ENCODE peak calls at places on chromosomes 13 and 19, in five cellular contexts. N is ascending aorta, Z is heart right ventricle, G is adrenal gland, L is thoracic aorta. X is an unnamed sample.

GRCh38 chr13:77720988-77721387 is 23.5 kb downstream of the SLAIN1 start:
- DNase-seq in N (no peak), Z (no peak), G (no peak), L (no peak), X (no peak)

GRCh38 chr13:47976325-47976724 is 24.7 kb downstream of the SUCLA2 start:
- DNase-seq in N (no peak), Z (no peak), G (no peak), L (no peak), X (no peak)

GRCh38 chr19:18428837-18429674 is 8.9 kb downstream of the ISYNA1 start:
- DNase-seq in N (no peak), Z (peak), G (peak), L (no peak), X (no peak)

GRCh38 chr19:52170863-52171320 is 529 bp downstream of the ZNF836 start:
- DNase-seq in N (no peak), Z (peak), G (peak), L (no peak), X (peak)

GRCh38 chr13:99987180-99988047 is 5.8 kb downstream of the ZIC2 start:
- DNase-seq in N (no peak), Z (no peak), G (no peak), L (no peak), X (no peak)

GRCh38 chr19:4707322-4707721 is 16.3 kb downstream of the DPP9 start:
- DNase-seq in N (no peak), Z (no peak), G (peak), L (no peak), X (no peak)

GRCh38 chr19:50293263-50294004 is 35.7 kb downstream of the KCNC3 start:
- DNase-seq in N (no peak), Z (no peak), G (no peak), L (no peak), X (no peak)

GRCh38 chr19:5130371-5131030 is 161.6 kb downstream of the KDM4B start:
- DNase-seq in N (no peak), Z (no peak), G (no peak), L (no peak), X (no peak)

GRCh38 chr13:46119883-46120614 is 15.2 kb upstream of the CPB2 start:
- DNase-seq in N (no peak), Z (no peak), G (peak), L (no peak), X (no peak)

GRCh38 chr19:19074172-19074905 is 10.5 kb downstream of the SLC25A42 start:
- DNase-seq in N (no peak), Z (no peak), G (no peak), L (no peak), X (no peak)

GRCh38 chr13:80718970-80719369 is 378.0 kb upstream of the SPRY2 start:
- DNase-seq in N (no peak), Z (no peak), G (no peak), L (no peak), X (no peak)

GRCh38 chr13:24396821-24397220 is 87.4 kb downstream of the C1QTNF9 start:
- DNase-seq in N (no peak), Z (no peak), G (no peak), L (no peak), X (no peak)

GRCh38 chr13:79503473-79504017 is 22.6 kb downstream of the NDFIP2 start:
- DNase-seq in N (no peak), Z (no peak), G (no peak), L (no peak), X (no peak)

GRCh38 chr13:86601351-86601750 is 802.1 kb upstream of the SLITRK6 start:
- DNase-seq in N (no peak), Z (no peak), G (no peak), L (no peak), X (no peak)

GRCh38 chr13:80134360-80134759 is 206.6 kb downstream of the SPRY2 start:
- DNase-seq in N (no peak), Z (no peak), G (no peak), L (no peak), X (no peak)

GRCh38 chr13:106507560-106508274 is 27.7 kb downstream of the EFNB2 start:
- DNase-seq in N (no peak), Z (no peak), G (no peak), L (no peak), X (no peak)

GRCh38 chr13:22108283-22108897 is 437.5 kb downstream of the FGF9 start:
- DNase-seq in N (no peak), Z (no peak), G (no peak), L (no peak), X (no peak)

GRCh38 chr13:50467156-50467814 is 376.2 kb downstream of the DLEU7 start:
- DNase-seq in N (no peak), Z (no peak), G (no peak), L (no peak), X (no peak)

GRCh38 chr13:30870049-30870884 is 35.8 kb upstream of the MEDAG start:
- DNase-seq in N (peak), Z (peak), G (peak), L (peak), X (peak)

GRCh38 chr19:13013649-13014048 is 18.4 kb downstream of the NFIX start:
- DNase-seq in N (no peak), Z (no peak), G (no peak), L (no peak), X (no peak)

GRCh38 chr13:51945149-51945548 is 66.1 kb downstream of the ATP7B start:
- DNase-seq in N (no peak), Z (no peak), G (no peak), L (no peak), X (no peak)

GRCh38 chr13:38045278-38046048 is 175.9 kb upstream of the TRPC4 start:
- DNase-seq in N (no peak), Z (no peak), G (no peak), L (no peak), X (no peak)

GRCh38 chr13:95335667-95336066 is 34.4 kb upstream of the ABCC4 start:
- DNase-seq in N (no peak), Z (no peak), G (no peak), L (no peak), X (no peak)

GRCh38 chr19:39347332-39348227 is 5.4 kb downstream of the SAMD4B start:
- DNase-seq in N (no peak), Z (no peak), G (no peak), L (no peak), X (no peak)

GRCh38 chr13:59742467-59742866 is 421.3 kb downstream of the DIAPH3 start:
- DNase-seq in N (no peak), Z (no peak), G (no peak), L (no peak), X (no peak)

GRCh38 chr13:26255717-26256277 is 1.9 kb downstream of the CDK8 start:
- DNase-seq in N (no peak), Z (no peak), G (no peak), L (no peak), X (no peak)

GRCh38 chr13:114164681-114165429 is 14.2 kb upstream of the CFAP97D2 start:
- DNase-seq in N (no peak), Z (no peak), G (no peak), L (no peak), X (no peak)

GRCh38 chr19:19319725-19320361 is 466 bp downstream of the SUGP1 start:
- DNase-seq in N (no peak), Z (no peak), G (no peak), L (no peak), X (no peak)

GRCh38 chr13:25292301-25292700 is 5.0 kb upstream of the MTMR6 start:
- DNase-seq in N (no peak), Z (no peak), G (no peak), L (no peak), X (no peak)

GRCh38 chr13:80469105-80469840 is 128.3 kb upstream of the SPRY2 start:
- DNase-seq in N (no peak), Z (no peak), G (no peak), L (no peak), X (no peak)

GRCh38 chr19:5172859-5173577 is 167.6 kb downstream of the PTPRS start:
- DNase-seq in N (no peak), Z (no peak), G (peak), L (peak), X (no peak)

GRCh38 chr13:29991343-29991742 is 140.9 kb upstream of the UBL3 start:
- DNase-seq in N (no peak), Z (no peak), G (no peak), L (no peak), X (no peak)

GRCh38 chr19:6065685-6066365 is 44.5 kb downstream of the RFX2 start:
- DNase-seq in N (no peak), Z (peak), G (no peak), L (no peak), X (peak)

DNA sequence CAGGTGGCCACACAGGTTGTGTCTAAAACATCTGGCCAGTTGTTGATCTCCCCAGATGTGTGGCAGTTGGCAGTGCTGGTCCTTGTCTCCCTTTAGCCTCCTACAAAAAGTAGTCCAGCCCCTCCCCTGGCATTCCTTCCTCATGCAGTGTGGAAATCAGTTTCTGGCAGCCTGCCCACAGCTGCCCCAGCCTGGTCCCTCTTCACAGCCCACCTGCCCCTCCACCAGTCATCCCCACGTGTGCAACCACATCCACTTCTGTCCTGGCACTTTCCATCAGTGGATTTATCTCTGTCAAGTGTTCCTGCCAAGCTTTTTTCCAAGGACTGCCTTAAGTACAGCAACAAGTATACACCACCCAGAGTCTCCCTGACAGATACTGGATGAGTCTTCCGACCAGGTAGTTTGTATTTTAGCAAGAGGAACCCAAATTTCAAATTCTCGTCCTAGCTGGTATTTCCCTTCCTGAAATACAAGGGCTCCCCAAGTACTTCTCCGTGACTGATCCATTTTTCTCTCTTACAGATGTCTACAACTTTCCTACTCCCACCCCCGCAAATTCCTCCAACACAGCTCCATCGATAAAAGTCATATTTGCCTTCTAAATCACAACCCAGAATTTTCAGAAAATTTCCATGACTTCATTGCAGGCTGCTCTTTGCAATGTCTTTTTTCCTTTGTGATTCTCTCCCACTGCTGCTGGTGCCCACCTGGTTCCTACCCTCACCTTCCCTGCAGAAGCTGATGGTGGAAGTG is 313.5 kb downstream of the FOXO1 start:
- DNase-seq in N (no peak), Z (no peak), G (peak), L (no peak), X (no peak)
- TF ChIP-seq CTCF in N (no peak), Z (no peak), G (no peak), L (no peak), X (no peak)

GRCh38 chr13:28719227-28719562 is 425 bp upstream of the SLC46A3 start:
- DNase-seq in N (no peak), Z (no peak), G (no peak), L (no peak), X (no peak)

GRCh38 chr13:28719656-28720055 is 886 bp upstream of the SLC46A3 start:
- DNase-seq in N (no peak), Z (no peak), G (no peak), L (no peak), X (no peak)

GRCh38 chr13:28718186-28718537 is 608 bp downstream of the SLC46A3 start:
- DNase-seq in N (no peak), Z (no peak), G (no peak), L (peak), X (no peak)

GRCh38 chr13:28717170-28717569 is 1.6 kb downstream of the SLC46A3 start:
- DNase-seq in N (no peak), Z (no peak), G (no peak), L (no peak), X (no peak)

GRCh38 chr13:28718538-28719226 is at the start of gene SLC46A3:
- DNase-seq in N (peak), Z (peak), G (peak), L (peak), X (peak)
- H3K27ac ChIP-seq in N (peak), Z (peak), G (peak), L (peak), X (peak)

DNA sequence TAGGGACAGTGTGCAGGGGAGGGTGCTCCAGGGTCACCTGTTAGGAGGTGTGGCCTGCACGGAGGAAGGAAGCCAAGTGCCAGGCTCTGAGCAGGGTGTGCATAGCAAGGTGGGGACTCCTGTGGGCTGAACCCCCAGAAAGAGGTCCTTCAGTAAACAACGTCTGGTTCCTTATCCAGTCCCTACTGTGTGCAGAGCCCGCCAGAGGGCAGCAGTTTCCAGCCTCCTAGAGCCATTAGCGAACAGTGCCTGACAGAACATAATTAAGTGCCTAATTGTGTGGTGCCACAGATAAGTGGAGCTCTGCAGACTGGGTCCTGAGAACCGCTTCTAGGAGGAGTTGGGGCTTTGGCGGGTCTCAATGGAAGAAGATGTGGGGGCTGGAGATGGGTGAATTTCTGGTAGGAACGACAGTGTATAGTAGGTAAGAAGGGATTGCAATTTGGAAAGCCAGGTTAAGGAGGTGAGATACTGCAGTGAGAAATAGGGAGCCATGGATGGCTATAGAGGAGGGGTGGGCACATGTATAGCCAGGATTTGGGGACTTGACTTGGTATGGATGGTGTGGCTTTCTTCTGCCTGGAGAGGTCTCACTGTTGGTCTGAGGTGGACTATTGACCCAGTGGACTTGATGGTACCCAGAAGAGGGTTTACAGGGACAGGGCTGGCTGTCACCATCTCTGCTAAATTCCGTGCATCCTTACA is 323.1 kb downstream of the ZNF536 start:
- DNase-seq in N (no peak), Z (no peak), G (no peak), L (no peak), X (no peak)
- TF ChIP-seq CTCF in N (no peak), Z (peak), G (no peak), L (no peak), X (no peak)

GRCh38 chr19:49148784-49149651 is 6.2 kb downstream of the HRC start:
- DNase-seq in N (peak), Z (peak), G (peak), L (peak), X (peak)

GRCh38 chr19:49149652-49150105 is 5.5 kb downstream of the HRC start:
- DNase-seq in N (no peak), Z (peak), G (peak), L (no peak), X (peak)

GRCh38 chr19:49147923-49148682 is 7.1 kb downstream of the HRC start:
- DNase-seq in N (no peak), Z (peak), G (no peak), L (no peak), X (no peak)

GRCh38 chr19:49142866-49143335 is 12.3 kb downstream of the HRC start:
- DNase-seq in N (peak), Z (peak), G (peak), L (peak), X (peak)

GRCh38 chr19:49145485-49146407 is 9.4 kb downstream of the HRC start:
- DNase-seq in N (no peak), Z (peak), G (peak), L (no peak), X (no peak)
- H3K27ac ChIP-seq in N (no peak), Z (peak), G (no peak), L (no peak), X (peak)

DNA sequence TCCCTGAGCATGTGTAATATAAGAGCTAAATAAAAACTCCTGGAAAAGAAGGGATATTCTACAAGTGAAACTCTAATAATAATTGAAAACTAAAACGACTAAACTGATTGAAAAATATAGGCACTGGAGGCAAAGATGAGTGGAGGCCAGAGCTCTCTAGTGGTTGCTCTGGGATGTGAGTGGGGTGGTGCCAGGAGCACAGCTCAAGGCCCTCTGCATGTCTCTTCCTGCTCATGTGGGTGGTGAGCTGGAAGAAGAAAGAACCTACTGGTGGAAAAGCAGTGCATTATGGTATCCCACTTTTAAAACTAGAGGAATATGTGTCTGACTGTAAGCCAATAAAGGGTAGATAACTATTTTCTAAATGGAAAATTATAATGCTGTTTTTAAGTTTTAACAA is 15.8 kb upstream of the ARHGEF7 start:
- DNase-seq in N (no peak), Z (no peak), G (no peak), L (no peak), X (no peak)
- TF ChIP-seq CTCF in N (no peak), Z (no peak), G (no peak), L (no peak), X (no peak)

DNA sequence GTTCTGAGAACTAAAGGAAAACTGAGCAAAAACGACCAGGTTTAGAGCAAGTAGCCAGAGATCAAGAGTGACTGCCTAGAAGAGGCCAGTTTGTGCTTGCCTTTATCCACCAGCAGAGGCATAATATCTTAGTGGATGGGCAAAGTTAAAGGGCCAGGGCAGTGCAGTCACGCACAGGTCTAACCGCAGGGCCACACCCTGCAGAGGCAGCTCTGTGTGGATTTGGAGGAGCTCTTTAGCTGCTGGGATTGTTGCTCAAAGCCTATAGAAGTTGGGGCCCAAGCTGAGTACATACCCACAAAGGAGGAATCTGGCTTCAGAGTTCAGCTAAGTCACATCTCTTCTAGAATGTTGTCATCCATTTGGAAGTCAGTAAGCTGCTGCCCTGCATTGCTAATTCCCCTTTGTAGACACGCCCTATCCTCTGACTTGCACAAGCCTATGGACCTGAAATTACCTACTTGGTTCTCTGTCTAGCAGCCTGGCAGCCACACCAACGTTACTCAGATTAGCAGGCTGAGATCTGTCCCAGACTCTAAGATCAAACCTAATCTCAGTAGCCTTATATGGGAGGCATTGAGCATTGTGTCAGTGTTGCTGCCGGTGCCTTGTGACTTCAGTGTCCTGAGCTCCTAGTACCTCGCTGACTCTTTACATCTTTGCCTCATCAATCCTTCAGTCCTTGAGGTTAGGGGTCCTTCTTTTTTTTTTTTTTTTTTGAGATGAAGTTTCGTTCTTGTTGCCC is 102.9 kb upstream of the STARD13 start:
- DNase-seq in N (no peak), Z (no peak), G (no peak), L (no peak), X (no peak)
- H3K27ac ChIP-seq in N (no peak), Z (no peak), G (no peak), L (no peak), X (no peak)

GRCh38 chr19:45164577-45165335 is 4.0 kb upstream of the NKPD1 start:
- DNase-seq in N (no peak), Z (peak), G (peak), L (no peak), X (no peak)
- TF ChIP-seq CTCF in N (no peak), Z (no peak), G (no peak), L (no peak), X (no peak)

GRCh38 chr13:112879283-112879833 is 89.7 kb upstream of the MCF2L start:
- DNase-seq in N (no peak), Z (no peak), G (no peak), L (no peak), X (no peak)
- H3K27ac ChIP-seq in N (no peak), Z (no peak), G (no peak), L (no peak), X (no peak)

GRCh38 chr19:55099557-55100506 is 17.6 kb downstream of the PPP1R12C start:
- DNase-seq in N (no peak), Z (peak), G (no peak), L (no peak), X (no peak)
- TF ChIP-seq CTCF in N (no peak), Z (peak), G (no peak), L (no peak), X (no peak)

GRCh38 chr13:32825481-32825880 is 190.7 kb upstream of the KL start:
- DNase-seq in N (no peak), Z (no peak), G (no peak), L (no peak), X (no peak)

GRCh38 chr13:32828711-32829110 is 187.5 kb upstream of the KL start:
- DNase-seq in N (no peak), Z (no peak), G (no peak), L (no peak), X (no peak)

GRCh38 chr13:32830632-32831031 is 185.6 kb upstream of the KL start:
- DNase-seq in N (no peak), Z (no peak), G (no peak), L (no peak), X (no peak)

GRCh38 chr13:32829269-32829668 is 187.0 kb upstream of the KL start:
- DNase-seq in N (no peak), Z (no peak), G (no peak), L (no peak), X (no peak)

GRCh38 chr13:32829676-32830091 is 186.5 kb upstream of the KL start:
- DNase-seq in N (no peak), Z (no peak), G (no peak), L (no peak), X (no peak)
- H3K27ac ChIP-seq in N (no peak), Z (no peak), G (no peak), L (no peak), X (no peak)